ENCODE peak calls at places on chromosome 3, in six cellular contexts. C, B, N, K, X and L are unnamed samples.

GRCh38 chr3:39038165-39038564 is 13.6 kb downstream of the SCN11A start:
- DNase-seq in C (no peak), K (no peak), X (peak; percentile 63), N (no peak), B (no peak), L (no peak)

GRCh38 chr3:87558482-87558881 is 282.1 kb upstream of the POU1F1 start:
- DNase-seq in C (no peak), X (no peak), N (no peak), B (no peak), K (no peak), L (no peak)

GRCh38 chr3:124033360-124034015 is 41.6 kb upstream of the ROPN1 start:
- DNase-seq in X (peak; percentile 52), N (peak; percentile 8), C (no peak), B (no peak), K (peak; percentile 31), L (no peak)

GRCh38 chr3:38488949-38489348 is 7.2 kb upstream of the EXOG start:
- DNase-seq in C (no peak), K (no peak), X (no peak), N (no peak), B (no peak), L (no peak)

GRCh38 chr3:105960381-105960780 is 91.6 kb upstream of the CBLB start:
- DNase-seq in N (no peak), K (no peak), C (no peak), X (no peak), B (no peak), L (no peak)

GRCh38 chr3:187770224-187770623 is 25.0 kb upstream of the BCL6 start:
- DNase-seq in N (no peak), X (no peak), K (no peak), B (no peak), C (no peak), L (peak; percentile 44)

GRCh38 chr3:148500791-148501360 is 196.8 kb upstream of the AGTR1 start:
- DNase-seq in K (no peak), X (no peak), B (no peak), C (no peak), N (no peak), L (no peak)

GRCh38 chr3:124467980-124468902 is 262.0 kb upstream of the UMPS start:
- DNase-seq in B (peak; percentile 77), K (no peak), N (peak; percentile 51), C (no peak), X (peak; percentile 56), L (peak; percentile 69)

GRCh38 chr3:100554373-100554676 is 55.1 kb upstream of the ADGRG7 start:
- DNase-seq in X (no peak), C (no peak), N (no peak), K (no peak), B (no peak), L (no peak)

GRCh38 chr3:25661694-25662455 is 2.8 kb downstream of the TOP2B start:
- DNase-seq in K (no peak), X (no peak), C (no peak), N (no peak), B (peak; percentile 45), L (peak; percentile 71)

GRCh38 chr3:10303785-10304184 is 11.0 kb upstream of the GHRL start:
- DNase-seq in K (no peak), N (no peak), C (no peak), X (no peak), B (no peak), L (no peak)